ENCODE peak calls at places on chromosomes 16 and 17, in six cellular contexts. One of them, this sample, is unnamed.

GRCh38 chr17:76700627-76701470 is 9.9 kb downstream of the MXRA7 start:
- DNase-seq in HepG2: peak; percentile 86
- DNase-seq in HCT116: no peak
- DNase-seq in transverse colon: peak; percentile 43
- DNase-seq in sigmoid colon: peak; percentile 91
- DNase-seq in prostate gland: peak; percentile 53
- DNase-seq in this sample: no peak

GRCh38 chr16:12758031-12758669 is 45.5 kb downstream of the CPPED1 start:
- DNase-seq in sigmoid colon: no peak
- DNase-seq in transverse colon: no peak
- DNase-seq in HCT116: no peak
- DNase-seq in HepG2: no peak
- DNase-seq in prostate gland: no peak
- DNase-seq in this sample: no peak

GRCh38 chr16:54116126-54116525 is 170.5 kb downstream of the IRX3 start:
- DNase-seq in HCT116: no peak
- DNase-seq in transverse colon: no peak
- DNase-seq in sigmoid colon: no peak
- DNase-seq in prostate gland: no peak
- DNase-seq in HepG2: no peak
- DNase-seq in this sample: no peak

GRCh38 chr17:20926532-20926931 is 116.3 kb downstream of the USP22 start:
- DNase-seq in HCT116: no peak
- DNase-seq in prostate gland: no peak
- DNase-seq in HepG2: no peak
- DNase-seq in sigmoid colon: no peak
- DNase-seq in transverse colon: no peak
- DNase-seq in this sample: no peak

GRCh38 chr17:65123757-65124675 is 13.2 kb upstream of the RGS9 start:
- DNase-seq in HepG2: no peak
- DNase-seq in prostate gland: no peak
- DNase-seq in sigmoid colon: no peak
- DNase-seq in HCT116: no peak
- DNase-seq in transverse colon: peak; percentile 27
- DNase-seq in this sample: no peak

GRCh38 chr17:21272250-21272649 is 12.3 kb upstream of the MAP2K3 start:
- DNase-seq in HCT116: no peak
- DNase-seq in transverse colon: no peak
- DNase-seq in sigmoid colon: no peak
- DNase-seq in HepG2: no peak
- DNase-seq in prostate gland: no peak
- DNase-seq in this sample: no peak

GRCh38 chr16:77344306-77344705 is 90.5 kb downstream of the ADAMTS18 start:
- DNase-seq in HCT116: no peak
- DNase-seq in HepG2: no peak
- DNase-seq in transverse colon: no peak
- DNase-seq in prostate gland: no peak
- DNase-seq in sigmoid colon: no peak
- DNase-seq in this sample: no peak

GRCh38 chr17:60161598-60162330 is 12.0 kb downstream of the CA4 start:
- DNase-seq in transverse colon: no peak
- DNase-seq in HCT116: no peak
- DNase-seq in sigmoid colon: no peak
- DNase-seq in HepG2: no peak
- DNase-seq in prostate gland: no peak
- DNase-seq in this sample: peak; percentile 50

GRCh38 chr17:3964203-3965122 is at the start of gene ATP2A3:
- DNase-seq in sigmoid colon: no peak
- DNase-seq in HepG2: no peak
- DNase-seq in prostate gland: no peak
- DNase-seq in transverse colon: peak; percentile 78
- DNase-seq in HCT116: no peak
- DNase-seq in this sample: peak; percentile 60

GRCh38 chr16:19528666-19529065 is 4.9 kb downstream of the CCP110 start:
- DNase-seq in prostate gland: no peak
- DNase-seq in sigmoid colon: no peak
- DNase-seq in transverse colon: no peak
- DNase-seq in HCT116: no peak
- DNase-seq in HepG2: no peak
- DNase-seq in this sample: no peak

GRCh38 chr16:2919511-2920255 is 8.0 kb downstream of the FLYWCH1 start:
- DNase-seq in HCT116: peak; percentile 57
- DNase-seq in prostate gland: peak; percentile 44
- DNase-seq in HepG2: peak; percentile 55
- DNase-seq in transverse colon: peak; percentile 61
- DNase-seq in sigmoid colon: peak; percentile 83
- DNase-seq in this sample: peak; percentile 62

GRCh38 chr16:3120435-3120834 is 8.0 kb downstream of the ZNF205 start:
- DNase-seq in sigmoid colon: no peak
- DNase-seq in prostate gland: no peak
- DNase-seq in transverse colon: no peak
- DNase-seq in HCT116: no peak
- DNase-seq in HepG2: no peak
- DNase-seq in this sample: no peak

GRCh38 chr17:9987779-9988585 is 82.9 kb upstream of the RCVRN start:
- DNase-seq in HepG2: peak; percentile 18
- DNase-seq in sigmoid colon: no peak
- DNase-seq in prostate gland: no peak
- DNase-seq in HCT116: no peak
- DNase-seq in transverse colon: peak; percentile 21
- DNase-seq in this sample: no peak

GRCh38 chr16:84294196-84295142 is at the start of gene WFDC1:
- DNase-seq in transverse colon: no peak
- DNase-seq in HepG2: no peak
- DNase-seq in HCT116: no peak
- DNase-seq in prostate gland: no peak
- DNase-seq in sigmoid colon: peak; percentile 80
- DNase-seq in this sample: no peak

GRCh38 chr17:46178550-46179198 is 14.6 kb downstream of the KANSL1 start:
- DNase-seq in HCT116: no peak
- DNase-seq in transverse colon: no peak
- DNase-seq in HepG2: no peak
- DNase-seq in sigmoid colon: no peak
- DNase-seq in prostate gland: no peak
- DNase-seq in this sample: no peak

GRCh38 chr17:57785032-57785431 is 39.9 kb upstream of the CCDC182 start:
- DNase-seq in HCT116: no peak
- DNase-seq in HepG2: no peak
- DNase-seq in prostate gland: no peak
- DNase-seq in transverse colon: peak; percentile 13
- DNase-seq in sigmoid colon: peak; percentile 66
- DNase-seq in this sample: no peak

GRCh38 chr17:29096094-29096493 is 53.2 kb downstream of the PIPOX start:
- DNase-seq in prostate gland: no peak
- DNase-seq in sigmoid colon: no peak
- DNase-seq in HepG2: no peak
- DNase-seq in transverse colon: no peak
- DNase-seq in HCT116: no peak
- DNase-seq in this sample: no peak

GRCh38 chr16:23690771-23691482 is 12.2 kb downstream of the PLK1 start:
- DNase-seq in HCT116: no peak
- DNase-seq in sigmoid colon: no peak
- DNase-seq in HepG2: no peak
- DNase-seq in prostate gland: no peak
- DNase-seq in transverse colon: no peak
- DNase-seq in this sample: no peak
- TF ChIP-seq POLR2A in HCT116: no peak
- TF ChIP-seq POLR2A in sigmoid colon: no peak
- TF ChIP-seq POLR2A in HepG2: no peak
- TF ChIP-seq POLR2A in prostate gland: no peak
- TF ChIP-seq POLR2A in transverse colon: no peak
- TF ChIP-seq POLR2A in this sample: no peak

DNA sequence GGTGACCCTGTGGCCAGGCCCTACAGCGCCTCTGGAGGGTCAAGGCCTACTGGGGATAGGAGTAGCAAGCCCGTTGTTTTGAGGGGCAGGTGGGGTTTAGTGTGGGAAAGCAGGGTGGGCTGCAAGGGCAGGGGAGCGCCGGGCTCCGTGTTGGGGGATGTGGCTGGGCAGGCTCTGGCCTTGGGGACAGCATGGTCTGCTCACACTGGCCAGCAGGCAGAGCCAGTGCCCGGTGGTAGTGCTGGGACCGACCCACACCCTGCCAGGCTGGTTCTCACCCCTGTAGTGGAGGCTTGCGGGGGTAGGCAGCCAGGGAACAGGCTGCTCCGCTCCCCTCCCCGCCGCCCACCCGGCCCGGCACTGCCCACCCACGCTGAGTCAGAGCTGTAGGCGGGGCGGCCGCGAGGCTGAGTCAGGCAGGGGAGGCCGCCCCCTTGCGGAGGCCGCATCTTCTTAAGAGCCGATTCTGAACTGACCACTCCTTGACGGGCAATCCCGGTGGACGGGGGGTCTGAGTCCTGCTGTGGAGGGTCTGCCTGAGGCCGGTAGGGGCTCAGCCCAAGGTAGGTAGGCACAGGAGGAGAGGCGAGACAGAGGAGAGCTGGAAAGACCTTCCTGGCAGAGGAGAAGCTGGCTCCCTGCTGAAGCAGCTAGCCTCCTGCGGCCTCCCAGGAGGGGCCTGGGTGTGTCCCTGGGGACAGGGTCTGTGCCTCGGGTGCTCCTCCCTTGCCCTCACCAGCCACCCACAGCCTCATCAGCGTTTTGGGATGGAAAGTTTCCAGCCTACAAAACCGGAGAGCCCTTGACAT is 62.4 kb downstream of the BAIAP2 start:
- DNase-seq in sigmoid colon: peak; percentile 93
- DNase-seq in transverse colon: peak; percentile 68
- DNase-seq in HepG2: peak; percentile 65
- DNase-seq in prostate gland: peak; percentile 73
- DNase-seq in HCT116: peak; percentile 75
- DNase-seq in this sample: peak; percentile 74
- H3K4me3 ChIP-seq in sigmoid colon: peak overlapping the region; percentile 21
- H3K4me3 ChIP-seq in transverse colon: no peak overlapping the region
- H3K4me3 ChIP-seq in HepG2: peak overlapping the region; percentile 49
- H3K4me3 ChIP-seq in prostate gland: no peak overlapping the region
- H3K4me3 ChIP-seq in HCT116: peak overlapping the region; percentile 53
- H3K4me3 ChIP-seq in this sample: no peak overlapping the region

GRCh38 chr17:72514888-72515287 is 394.1 kb downstream of the SOX9 start:
- DNase-seq in prostate gland: no peak
- DNase-seq in transverse colon: no peak
- DNase-seq in sigmoid colon: no peak
- DNase-seq in HepG2: no peak
- DNase-seq in HCT116: no peak
- DNase-seq in this sample: no peak

GRCh38 chr17:72516772-72517399 is 396.1 kb downstream of the SOX9 start:
- DNase-seq in HepG2: peak; percentile 72
- DNase-seq in sigmoid colon: no peak
- DNase-seq in prostate gland: peak; percentile 22
- DNase-seq in transverse colon: no peak
- DNase-seq in HCT116: no peak
- DNase-seq in this sample: no peak

GRCh38 chr17:72514321-72514861 is 393.6 kb downstream of the SOX9 start:
- DNase-seq in prostate gland: no peak
- DNase-seq in HCT116: no peak
- DNase-seq in sigmoid colon: no peak
- DNase-seq in transverse colon: no peak
- DNase-seq in HepG2: no peak
- DNase-seq in this sample: no peak

GRCh38 chr17:72517413-72518237 is 396.8 kb downstream of the SOX9 start:
- DNase-seq in HepG2: no peak
- DNase-seq in sigmoid colon: no peak
- DNase-seq in prostate gland: no peak
- DNase-seq in transverse colon: no peak
- DNase-seq in HCT116: no peak
- DNase-seq in this sample: peak; percentile 42

GRCh38 chr17:72515291-72516065 is 394.7 kb downstream of the SOX9 start:
- DNase-seq in HCT116: no peak
- DNase-seq in sigmoid colon: no peak
- DNase-seq in prostate gland: peak; percentile 23
- DNase-seq in HepG2: no peak
- DNase-seq in transverse colon: no peak
- DNase-seq in this sample: peak; percentile 50
- TF ChIP-seq POLR2AphosphoS5 in HCT116: no peak
- TF ChIP-seq POLR2AphosphoS5 in sigmoid colon: no peak
- TF ChIP-seq POLR2AphosphoS5 in prostate gland: no peak
- TF ChIP-seq POLR2AphosphoS5 in HepG2: no peak
- TF ChIP-seq POLR2AphosphoS5 in transverse colon: no peak
- TF ChIP-seq POLR2AphosphoS5 in this sample: peak; percentile 19

DNA sequence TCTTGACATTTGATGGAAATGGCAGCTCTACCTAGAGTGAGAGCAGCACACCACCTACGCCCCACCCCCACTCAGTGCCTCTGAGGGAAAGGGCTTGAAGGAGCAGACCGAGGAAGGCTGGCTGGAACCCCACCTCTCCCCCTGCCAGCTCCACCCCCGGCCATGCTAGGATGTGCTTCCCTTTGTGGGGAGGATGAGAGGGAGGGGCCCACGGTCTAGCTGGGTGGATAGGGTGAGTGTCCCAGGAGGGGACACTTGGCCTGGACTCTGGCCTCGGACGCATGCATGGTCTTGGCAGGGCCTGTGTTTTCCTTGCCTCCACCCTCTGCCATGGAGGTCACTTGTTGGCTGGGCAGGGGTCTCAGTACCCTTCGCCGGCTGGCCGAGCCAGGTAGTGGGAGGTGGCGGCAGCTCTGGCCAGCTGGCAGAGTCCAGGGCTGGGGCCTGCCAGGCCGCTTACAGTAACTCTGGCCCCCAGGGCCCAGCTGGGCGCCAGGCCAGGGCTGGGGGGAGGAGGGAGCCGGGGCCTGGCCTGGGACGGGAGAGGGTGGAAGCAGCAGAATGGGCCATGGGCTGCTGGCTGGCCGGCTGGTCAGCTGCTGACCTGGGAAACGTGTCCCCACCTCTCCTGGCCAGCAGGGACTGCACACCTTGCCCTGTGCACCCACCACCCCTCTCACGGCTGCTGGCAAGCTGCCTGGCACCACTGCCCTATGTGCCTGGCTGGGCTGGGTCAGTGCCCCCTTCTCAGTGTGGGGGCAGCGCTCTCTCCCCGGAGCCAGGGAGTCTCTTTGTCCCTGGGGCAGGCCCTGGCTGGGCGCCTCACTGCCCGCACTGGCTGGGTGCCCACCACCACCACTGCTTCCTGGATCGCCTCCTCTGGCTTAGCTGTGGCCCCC is 23.0 kb downstream of the RARA start:
- DNase-seq in transverse colon: peak; percentile 64
- DNase-seq in sigmoid colon: peak; percentile 95
- DNase-seq in HepG2: no peak
- DNase-seq in prostate gland: peak; percentile 84
- DNase-seq in HCT116: no peak
- DNase-seq in this sample: peak; percentile 92
- TF ChIP-seq POLR2A in transverse colon: no peak
- TF ChIP-seq POLR2A in sigmoid colon: no peak
- TF ChIP-seq POLR2A in HepG2: no peak
- TF ChIP-seq POLR2A in prostate gland: no peak
- TF ChIP-seq POLR2A in HCT116: no peak
- TF ChIP-seq POLR2A in this sample: no peak

GRCh38 chr16:4376820-4377572 is 5.3 kb downstream of the VASN start:
- DNase-seq in HCT116: no peak
- DNase-seq in prostate gland: no peak
- DNase-seq in transverse colon: no peak
- DNase-seq in sigmoid colon: no peak
- DNase-seq in HepG2: no peak
- DNase-seq in this sample: no peak
- H3K4me3 ChIP-seq in HCT116: no peak overlapping the region
- H3K4me3 ChIP-seq in prostate gland: no peak overlapping the region
- H3K4me3 ChIP-seq in transverse colon: no peak overlapping the region
- H3K4me3 ChIP-seq in sigmoid colon: no peak overlapping the region
- H3K4me3 ChIP-seq in HepG2: no peak overlapping the region
- H3K4me3 ChIP-seq in this sample: peak overlapping the region; percentile 14

This sample was measured in stomach.